ENCODE peak calls at places on chromosomes 3 and 15, in ten cellular contexts. One of them, this sample, is unnamed.

GRCh38 chr15:35912196-35912595 is 366.2 kb upstream of the DPH6 start:
- DNase-seq in breast epithelium: no peak
- DNase-seq in GM23338: peak; percentile 17
- DNase-seq in AG10803: peak; percentile 10
- DNase-seq in left ventricle myocardium inferior: no peak
- DNase-seq in mucosa of descending colon: no peak
- DNase-seq in vagina: no peak
- DNase-seq in upper lobe of right lung: no peak
- DNase-seq in transverse colon: no peak
- DNase-seq in LNCaP clone FGC: no peak
- DNase-seq in this sample: peak; percentile 43

GRCh38 chr3:63972196-63972595 is 51.1 kb downstream of the PSMD6 start:
- DNase-seq in transverse colon: no peak
- DNase-seq in mucosa of descending colon: no peak
- DNase-seq in vagina: no peak
- DNase-seq in left ventricle myocardium inferior: no peak
- DNase-seq in breast epithelium: no peak
- DNase-seq in LNCaP clone FGC: no peak
- DNase-seq in upper lobe of right lung: no peak
- DNase-seq in AG10803: peak; percentile 76
- DNase-seq in GM23338: no peak
- DNase-seq in this sample: peak; percentile 69

GRCh38 chr3:106588739-106589138 is 719.9 kb upstream of the CBLB start:
- DNase-seq in mucosa of descending colon: no peak
- DNase-seq in upper lobe of right lung: no peak
- DNase-seq in vagina: no peak
- DNase-seq in left ventricle myocardium inferior: no peak
- DNase-seq in transverse colon: no peak
- DNase-seq in AG10803: no peak
- DNase-seq in LNCaP clone FGC: no peak
- DNase-seq in breast epithelium: no peak
- DNase-seq in GM23338: no peak
- DNase-seq in this sample: no peak

GRCh38 chr3:44969170-44969569 is 6.8 kb downstream of the ZDHHC3 start:
- DNase-seq in GM23338: no peak
- DNase-seq in vagina: no peak
- DNase-seq in LNCaP clone FGC: no peak
- DNase-seq in left ventricle myocardium inferior: no peak
- DNase-seq in AG10803: no peak
- DNase-seq in breast epithelium: no peak
- DNase-seq in mucosa of descending colon: no peak
- DNase-seq in upper lobe of right lung: no peak
- DNase-seq in transverse colon: no peak
- DNase-seq in this sample: no peak

GRCh38 chr3:167067844-167068161 is 312.3 kb downstream of the ZBBX start:
- DNase-seq in AG10803: no peak
- DNase-seq in vagina: no peak
- DNase-seq in transverse colon: no peak
- DNase-seq in GM23338: no peak
- DNase-seq in left ventricle myocardium inferior: no peak
- DNase-seq in breast epithelium: no peak
- DNase-seq in mucosa of descending colon: no peak
- DNase-seq in LNCaP clone FGC: no peak
- DNase-seq in upper lobe of right lung: no peak
- DNase-seq in this sample: no peak

GRCh38 chr15:34753236-34753894 is 1.4 kb downstream of the GJD2 start:
- DNase-seq in AG10803: peak; percentile 58
- DNase-seq in upper lobe of right lung: no peak
- DNase-seq in mucosa of descending colon: no peak
- DNase-seq in GM23338: peak; percentile 94
- DNase-seq in LNCaP clone FGC: peak; percentile 14
- DNase-seq in vagina: no peak
- DNase-seq in left ventricle myocardium inferior: peak; percentile 14
- DNase-seq in breast epithelium: no peak
- DNase-seq in transverse colon: no peak
- DNase-seq in this sample: peak; percentile 50

GRCh38 chr3:106560451-106560966 is 691.7 kb upstream of the CBLB start:
- DNase-seq in AG10803: peak; percentile 95
- DNase-seq in vagina: no peak
- DNase-seq in mucosa of descending colon: no peak
- DNase-seq in upper lobe of right lung: no peak
- DNase-seq in transverse colon: no peak
- DNase-seq in GM23338: no peak
- DNase-seq in left ventricle myocardium inferior: no peak
- DNase-seq in LNCaP clone FGC: no peak
- DNase-seq in breast epithelium: no peak
- DNase-seq in this sample: peak; percentile 82

GRCh38 chr15:70566047-70566835 is 197.1 kb downstream of the UACA start:
- DNase-seq in GM23338: peak; percentile 68
- DNase-seq in mucosa of descending colon: no peak
- DNase-seq in transverse colon: no peak
- DNase-seq in upper lobe of right lung: no peak
- DNase-seq in left ventricle myocardium inferior: no peak
- DNase-seq in LNCaP clone FGC: no peak
- DNase-seq in breast epithelium: no peak
- DNase-seq in AG10803: no peak
- DNase-seq in vagina: peak; percentile 55
- DNase-seq in this sample: no peak

GRCh38 chr3:60269377-60269776 is 981.9 kb downstream of the FHIT start:
- DNase-seq in GM23338: no peak
- DNase-seq in LNCaP clone FGC: no peak
- DNase-seq in left ventricle myocardium inferior: no peak
- DNase-seq in breast epithelium: no peak
- DNase-seq in AG10803: no peak
- DNase-seq in upper lobe of right lung: no peak
- DNase-seq in vagina: no peak
- DNase-seq in transverse colon: no peak
- DNase-seq in mucosa of descending colon: no peak
- DNase-seq in this sample: peak; percentile 58

GRCh38 chr3:177810162-177810623 is 612.9 kb upstream of the TBL1XR1 start:
- DNase-seq in breast epithelium: no peak
- DNase-seq in AG10803: peak; percentile 92
- DNase-seq in upper lobe of right lung: no peak
- DNase-seq in LNCaP clone FGC: peak; percentile 98
- DNase-seq in mucosa of descending colon: no peak
- DNase-seq in GM23338: no peak
- DNase-seq in transverse colon: no peak
- DNase-seq in vagina: no peak
- DNase-seq in left ventricle myocardium inferior: no peak
- DNase-seq in this sample: peak; percentile 81

GRCh38 chr3:119944091-119944490 is 150.2 kb downstream of the GSK3B start:
- DNase-seq in vagina: no peak
- DNase-seq in upper lobe of right lung: no peak
- DNase-seq in LNCaP clone FGC: no peak
- DNase-seq in transverse colon: no peak
- DNase-seq in AG10803: no peak
- DNase-seq in breast epithelium: no peak
- DNase-seq in mucosa of descending colon: no peak
- DNase-seq in GM23338: no peak
- DNase-seq in left ventricle myocardium inferior: no peak
- DNase-seq in this sample: no peak

GRCh38 chr15:36814708-36815107 is 235.3 kb downstream of the CDIN1 start:
- DNase-seq in transverse colon: no peak
- DNase-seq in AG10803: peak; percentile 38
- DNase-seq in left ventricle myocardium inferior: no peak
- DNase-seq in mucosa of descending colon: no peak
- DNase-seq in GM23338: no peak
- DNase-seq in LNCaP clone FGC: no peak
- DNase-seq in vagina: no peak
- DNase-seq in upper lobe of right lung: no peak
- DNase-seq in breast epithelium: no peak
- DNase-seq in this sample: peak; percentile 30

GRCh38 chr3:181851063-181851462 is 139.3 kb downstream of the SOX2 start:
- DNase-seq in upper lobe of right lung: no peak
- DNase-seq in mucosa of descending colon: no peak
- DNase-seq in LNCaP clone FGC: peak; percentile 64
- DNase-seq in GM23338: no peak
- DNase-seq in transverse colon: no peak
- DNase-seq in left ventricle myocardium inferior: no peak
- DNase-seq in AG10803: no peak
- DNase-seq in vagina: no peak
- DNase-seq in breast epithelium: no peak
- DNase-seq in this sample: no peak

GRCh38 chr3:179717219-179717618 is 64.4 kb downstream of the USP13 start:
- DNase-seq in LNCaP clone FGC: no peak
- DNase-seq in vagina: no peak
- DNase-seq in breast epithelium: no peak
- DNase-seq in GM23338: no peak
- DNase-seq in transverse colon: no peak
- DNase-seq in left ventricle myocardium inferior: no peak
- DNase-seq in upper lobe of right lung: no peak
- DNase-seq in AG10803: no peak
- DNase-seq in mucosa of descending colon: no peak
- DNase-seq in this sample: no peak

GRCh38 chr3:73520931-73521461 is 103.7 kb downstream of the PDZRN3 start:
- DNase-seq in GM23338: no peak
- DNase-seq in AG10803: peak; percentile 88
- DNase-seq in vagina: no peak
- DNase-seq in mucosa of descending colon: no peak
- DNase-seq in LNCaP clone FGC: peak; percentile 85
- DNase-seq in left ventricle myocardium inferior: peak; percentile 44
- DNase-seq in transverse colon: peak; percentile 63
- DNase-seq in breast epithelium: peak; percentile 74
- DNase-seq in upper lobe of right lung: no peak
- DNase-seq in this sample: peak; percentile 93

GRCh38 chr3:69143605-69144004 is 21.2 kb upstream of the LMOD3 start:
- DNase-seq in transverse colon: no peak
- DNase-seq in upper lobe of right lung: no peak
- DNase-seq in GM23338: peak; percentile 24
- DNase-seq in vagina: no peak
- DNase-seq in mucosa of descending colon: no peak
- DNase-seq in LNCaP clone FGC: peak; percentile 81
- DNase-seq in AG10803: peak; percentile 33
- DNase-seq in breast epithelium: no peak
- DNase-seq in left ventricle myocardium inferior: no peak
- DNase-seq in this sample: peak; percentile 40

GRCh38 chr3:140430494-140430893 is 247.4 kb upstream of the TRIM42 start:
- DNase-seq in vagina: no peak
- DNase-seq in transverse colon: no peak
- DNase-seq in LNCaP clone FGC: no peak
- DNase-seq in AG10803: no peak
- DNase-seq in upper lobe of right lung: no peak
- DNase-seq in breast epithelium: no peak
- DNase-seq in mucosa of descending colon: no peak
- DNase-seq in left ventricle myocardium inferior: no peak
- DNase-seq in GM23338: no peak
- DNase-seq in this sample: no peak

GRCh38 chr3:172675371-172676193 is 35.3 kb downstream of the NCEH1 start:
- DNase-seq in mucosa of descending colon: no peak
- DNase-seq in vagina: no peak
- DNase-seq in LNCaP clone FGC: no peak
- DNase-seq in left ventricle myocardium inferior: no peak
- DNase-seq in upper lobe of right lung: no peak
- DNase-seq in GM23338: peak; percentile 80
- DNase-seq in breast epithelium: no peak
- DNase-seq in AG10803: peak; percentile 45
- DNase-seq in transverse colon: no peak
- DNase-seq in this sample: peak; percentile 74

GRCh38 chr3:186277268-186277909 is 84.6 kb downstream of the DGKG start:
- DNase-seq in vagina: no peak
- DNase-seq in left ventricle myocardium inferior: no peak
- DNase-seq in mucosa of descending colon: no peak
- DNase-seq in upper lobe of right lung: no peak
- DNase-seq in breast epithelium: no peak
- DNase-seq in GM23338: peak; percentile 79
- DNase-seq in AG10803: peak; percentile 63
- DNase-seq in transverse colon: no peak
- DNase-seq in LNCaP clone FGC: peak; percentile 11
- DNase-seq in this sample: peak; percentile 82
- TF ChIP-seq CTCF in vagina: no peak
- TF ChIP-seq CTCF in left ventricle myocardium inferior: peak; percentile 63
- TF ChIP-seq CTCF in mucosa of descending colon: no peak
- TF ChIP-seq CTCF in upper lobe of right lung: peak; percentile 53
- TF ChIP-seq CTCF in breast epithelium: no peak
- TF ChIP-seq CTCF in GM23338: peak; percentile 76
- TF ChIP-seq CTCF in AG10803: peak; percentile 71
- TF ChIP-seq CTCF in transverse colon: peak; percentile 23
- TF ChIP-seq CTCF in LNCaP clone FGC: peak; percentile 68
- TF ChIP-seq CTCF in this sample: peak; percentile 70

DNA sequence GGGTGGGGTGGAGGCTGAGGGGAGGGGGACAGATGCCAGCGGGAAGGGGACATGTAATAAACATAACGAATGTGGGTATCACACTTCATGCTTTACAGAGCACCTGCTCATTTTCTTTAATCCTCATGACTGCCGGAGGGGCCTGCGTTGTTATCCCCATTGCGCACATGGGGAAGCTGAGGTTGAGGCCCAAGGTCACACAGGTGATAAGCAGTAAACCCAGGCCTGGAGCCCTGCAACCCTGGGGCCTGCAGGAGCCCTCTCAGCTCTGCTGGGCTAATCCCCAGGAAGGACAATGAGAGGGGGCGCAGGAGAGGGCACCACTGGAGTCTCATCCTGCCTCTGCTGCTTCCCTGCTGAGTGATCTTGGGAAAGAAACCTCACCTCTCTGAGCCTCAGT is 64.3 kb downstream of the MEGF11 start:
- DNase-seq in LNCaP clone FGC: no peak
- DNase-seq in left ventricle myocardium inferior: no peak
- DNase-seq in GM23338: no peak
- DNase-seq in mucosa of descending colon: no peak
- DNase-seq in upper lobe of right lung: no peak
- DNase-seq in breast epithelium: no peak
- DNase-seq in vagina: no peak
- DNase-seq in transverse colon: no peak
- DNase-seq in AG10803: no peak
- DNase-seq in this sample: no peak
- H3K4me3 ChIP-seq in LNCaP clone FGC: no peak overlapping the region
- H3K4me3 ChIP-seq in left ventricle myocardium inferior: no peak overlapping the region
- H3K4me3 ChIP-seq in GM23338: no peak overlapping the region
- H3K4me3 ChIP-seq in mucosa of descending colon: no peak overlapping the region
- H3K4me3 ChIP-seq in upper lobe of right lung: no peak overlapping the region
- H3K4me3 ChIP-seq in breast epithelium: no peak overlapping the region
- H3K4me3 ChIP-seq in vagina: no peak overlapping the region
- H3K4me3 ChIP-seq in transverse colon: no peak overlapping the region
- H3K4me3 ChIP-seq in AG10803: no peak overlapping the region
- H3K4me3 ChIP-seq in this sample: no peak overlapping the region

GRCh38 chr15:56739964-56740640 is 6.8 kb upstream of the ZNF280D start:
- DNase-seq in breast epithelium: no peak
- DNase-seq in vagina: no peak
- DNase-seq in GM23338: peak; percentile 83
- DNase-seq in transverse colon: no peak
- DNase-seq in LNCaP clone FGC: no peak
- DNase-seq in mucosa of descending colon: no peak
- DNase-seq in AG10803: no peak
- DNase-seq in upper lobe of right lung: no peak
- DNase-seq in left ventricle myocardium inferior: no peak
- DNase-seq in this sample: no peak
- TF ChIP-seq CTCF in breast epithelium: no peak
- TF ChIP-seq CTCF in vagina: no peak
- TF ChIP-seq CTCF in GM23338: peak; percentile 76
- TF ChIP-seq CTCF in transverse colon: no peak
- TF ChIP-seq CTCF in LNCaP clone FGC: no peak
- TF ChIP-seq CTCF in mucosa of descending colon: no peak
- TF ChIP-seq CTCF in AG10803: no peak
- TF ChIP-seq CTCF in upper lobe of right lung: peak; percentile 10
- TF ChIP-seq CTCF in left ventricle myocardium inferior: no peak
- TF ChIP-seq CTCF in this sample: no peak

DNA sequence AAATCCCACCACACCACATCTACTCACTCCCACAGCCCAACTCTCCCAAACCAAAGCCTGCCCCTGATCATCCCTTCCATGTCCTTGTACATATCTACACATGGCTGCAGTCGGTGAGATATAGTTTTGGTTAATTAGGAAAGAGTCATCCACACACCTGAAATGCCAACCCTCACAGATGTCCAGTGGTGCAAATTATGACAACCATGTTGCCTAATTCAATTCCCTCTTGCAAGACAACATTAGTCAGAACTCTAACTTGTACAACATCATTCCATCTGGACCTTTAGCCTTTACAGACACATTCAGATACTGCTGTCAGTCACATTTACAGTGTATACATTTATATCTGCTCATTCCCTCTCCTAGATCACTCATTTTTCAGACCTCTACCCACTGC is 41.2 kb downstream of the TUBGCP4 start:
- DNase-seq in GM23338: no peak
- DNase-seq in breast epithelium: no peak
- DNase-seq in transverse colon: no peak
- DNase-seq in vagina: no peak
- DNase-seq in upper lobe of right lung: no peak
- DNase-seq in LNCaP clone FGC: no peak
- DNase-seq in AG10803: no peak
- DNase-seq in left ventricle myocardium inferior: no peak
- DNase-seq in mucosa of descending colon: no peak
- DNase-seq in this sample: no peak
- H3K4me3 ChIP-seq in GM23338: no peak overlapping the region
- H3K4me3 ChIP-seq in breast epithelium: no peak overlapping the region
- H3K4me3 ChIP-seq in transverse colon: no peak overlapping the region
- H3K4me3 ChIP-seq in vagina: no peak overlapping the region
- H3K4me3 ChIP-seq in upper lobe of right lung: no peak overlapping the region
- H3K4me3 ChIP-seq in LNCaP clone FGC: no peak overlapping the region
- H3K4me3 ChIP-seq in AG10803: no peak overlapping the region
- H3K4me3 ChIP-seq in left ventricle myocardium inferior: no peak overlapping the region
- H3K4me3 ChIP-seq in mucosa of descending colon: no peak overlapping the region
- H3K4me3 ChIP-seq in this sample: no peak overlapping the region